ENCODE peak calls at places on chromosomes 13 and 19, in four cellular contexts. A is GM23338, U is PC-9, H is PC-3. G is an unnamed sample.

GRCh38 chr13:83815598-83815997 is 66.7 kb downstream of the SLITRK1 start:
- DNase-seq in A (peak; percentile 34), U (no peak), H (no peak), G (no peak)

GRCh38 chr19:5397804-5398692 is 57.2 kb upstream of the ZNRF4 start:
- DNase-seq in A (peak; percentile 94), U (no peak), H (peak; percentile 37), G (peak; percentile 49)

GRCh38 chr19:4301590-4302237 is 475 bp downstream of the TMIGD2 start:
- DNase-seq in A (no peak), U (no peak), H (no peak), G (no peak)

GRCh38 chr13:104008571-104009435 is 942.6 kb upstream of the SLC10A2 start:
- DNase-seq in A (no peak), U (no peak), H (peak; percentile 66), G (no peak)

GRCh38 chr13:113929628-113930615 is 44.0 kb downstream of the C13orf46 start:
- DNase-seq in A (peak; percentile 23), U (no peak), H (no peak), G (no peak)

GRCh38 chr13:106471957-106472543 is 63.4 kb downstream of the EFNB2 start:
- DNase-seq in A (peak; percentile 71), U (peak; percentile 99), H (peak; percentile 92), G (no peak)

GRCh38 chr19:9309974-9310446 is 372 bp upstream of the ZNF699 start:
- DNase-seq in A (peak; percentile 99), U (no peak), H (peak; percentile 97), G (peak; percentile 96)

GRCh38 chr13:52862358-52863206 is 14.1 kb upstream of the PCDH8 start:
- DNase-seq in A (peak; percentile 77), U (no peak), H (peak; percentile 15), G (peak; percentile 34)

GRCh38 chr19:10730932-10731331 is 13.1 kb downstream of the DNM2 start:
- DNase-seq in A (no peak), U (no peak), H (no peak), G (no peak)

GRCh38 chr13:26423634-26424033 is 133.8 kb upstream of the WASF3 start:
- DNase-seq in A (peak; percentile 32), U (no peak), H (no peak), G (no peak)

GRCh38 chr13:82330499-82330898 is 1551.8 kb downstream of the SLITRK1 start:
- DNase-seq in A (peak; percentile 65), U (no peak), H (peak; percentile 59), G (peak; percentile 29)

DNA sequence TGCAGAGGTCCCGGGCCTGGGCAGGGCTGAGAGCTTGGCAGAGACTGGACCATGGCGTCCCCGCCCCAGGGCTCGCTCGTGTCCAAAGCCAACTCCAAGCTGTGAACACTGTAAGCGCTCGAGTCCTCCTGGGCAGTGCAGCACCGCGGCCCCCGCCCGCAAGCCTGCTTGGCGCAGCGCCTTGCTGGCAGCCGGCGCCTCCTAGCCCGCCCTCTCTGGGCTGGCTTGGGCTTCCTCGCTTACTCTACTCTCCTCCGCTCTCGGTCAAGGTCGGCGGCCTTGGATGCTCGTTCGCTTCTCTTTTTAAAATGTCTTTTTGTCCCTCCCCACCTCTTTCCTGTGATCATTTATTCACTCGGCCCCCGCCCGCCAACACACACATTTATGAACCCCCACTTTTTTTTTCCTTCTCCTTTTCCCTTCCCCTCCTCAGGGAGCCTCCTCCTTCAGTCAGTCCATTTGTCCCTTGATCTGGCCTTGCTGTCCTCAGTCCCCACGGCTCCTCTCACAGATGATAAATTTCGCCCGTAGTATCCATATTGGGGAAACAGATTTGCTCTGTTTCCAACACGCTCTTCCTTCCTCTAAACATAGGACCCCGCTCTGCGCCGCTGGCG is 1.9 kb downstream of the GSX1 start:
- DNase-seq in A (peak; percentile 63), U (no peak), H (no peak), G (no peak)
- TF ChIP-seq EZH2 in A (peak; percentile 79), U (no peak), H (no peak), G (no peak)

GRCh38 chr19:56966225-56966696 is 125.7 kb upstream of the PEG3 start:
- DNase-seq in A (no peak), U (no peak), H (no peak), G (peak; percentile 29)

GRCh38 chr19:56972291-56972914 is 131.9 kb upstream of the PEG3 start:
- DNase-seq in A (no peak), U (no peak), H (no peak), G (no peak)

GRCh38 chr19:56971230-56971629 is 130.7 kb upstream of the PEG3 start:
- DNase-seq in A (no peak), U (no peak), H (no peak), G (peak; percentile 26)

GRCh38 chr19:56966697-56967299 is 126.3 kb upstream of the PEG3 start:
- DNase-seq in A (no peak), U (no peak), H (no peak), G (no peak)

DNA sequence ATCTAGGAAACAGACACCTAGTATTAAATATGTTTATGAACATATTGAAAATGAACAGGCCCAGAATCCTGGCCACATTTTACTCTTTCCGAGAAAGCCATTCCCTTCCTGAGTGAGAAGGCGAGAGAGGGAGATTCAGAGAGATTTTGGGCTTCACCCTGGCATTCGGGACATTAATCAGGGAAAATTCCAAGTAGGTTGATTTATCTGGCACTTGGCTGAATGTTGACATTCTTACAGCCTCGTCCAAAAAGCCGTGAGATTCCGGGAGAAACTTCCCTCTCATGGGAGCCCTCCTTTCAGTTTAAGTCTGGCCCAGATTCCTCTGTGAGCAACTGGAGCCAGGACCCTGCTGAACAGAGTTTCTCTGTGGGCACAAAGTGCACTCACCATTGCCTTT is 129.2 kb upstream of the PEG3 start:
- DNase-seq in A (no peak), U (no peak), H (no peak), G (peak; percentile 68)
- H3K4me3 ChIP-seq in A (no peak overlapping the region), U (no peak overlapping the region), H (no peak overlapping the region), G (no peak overlapping the region)

GRCh38 chr13:43319617-43320444 is 296.4 kb downstream of the DNAJC15 start:
- DNase-seq in A (peak; percentile 67), U (no peak), H (no peak), G (no peak)
- H3K27ac ChIP-seq in A (peak overlapping the region; percentile 70), U (no peak overlapping the region), H (no peak overlapping the region), G (no peak overlapping the region)

GRCh38 chr19:916645-917322 is 349 bp upstream of the KISS1R start:
- DNase-seq in A (peak; percentile 69), U (no peak), H (no peak), G (no peak)

GRCh38 chr19:918152-918437 is 962 bp downstream of the KISS1R start:
- DNase-seq in A (no peak), U (no peak), H (no peak), G (no peak)

GRCh38 chr19:918481-919156 is 1.5 kb downstream of the KISS1R start:
- DNase-seq in A (peak; percentile 74), U (no peak), H (peak; percentile 19), G (peak; percentile 56)

GRCh38 chr19:919157-920050 is 2.3 kb downstream of the KISS1R start:
- DNase-seq in A (peak; percentile 75), U (no peak), H (peak; percentile 38), G (peak; percentile 52)

DNA sequence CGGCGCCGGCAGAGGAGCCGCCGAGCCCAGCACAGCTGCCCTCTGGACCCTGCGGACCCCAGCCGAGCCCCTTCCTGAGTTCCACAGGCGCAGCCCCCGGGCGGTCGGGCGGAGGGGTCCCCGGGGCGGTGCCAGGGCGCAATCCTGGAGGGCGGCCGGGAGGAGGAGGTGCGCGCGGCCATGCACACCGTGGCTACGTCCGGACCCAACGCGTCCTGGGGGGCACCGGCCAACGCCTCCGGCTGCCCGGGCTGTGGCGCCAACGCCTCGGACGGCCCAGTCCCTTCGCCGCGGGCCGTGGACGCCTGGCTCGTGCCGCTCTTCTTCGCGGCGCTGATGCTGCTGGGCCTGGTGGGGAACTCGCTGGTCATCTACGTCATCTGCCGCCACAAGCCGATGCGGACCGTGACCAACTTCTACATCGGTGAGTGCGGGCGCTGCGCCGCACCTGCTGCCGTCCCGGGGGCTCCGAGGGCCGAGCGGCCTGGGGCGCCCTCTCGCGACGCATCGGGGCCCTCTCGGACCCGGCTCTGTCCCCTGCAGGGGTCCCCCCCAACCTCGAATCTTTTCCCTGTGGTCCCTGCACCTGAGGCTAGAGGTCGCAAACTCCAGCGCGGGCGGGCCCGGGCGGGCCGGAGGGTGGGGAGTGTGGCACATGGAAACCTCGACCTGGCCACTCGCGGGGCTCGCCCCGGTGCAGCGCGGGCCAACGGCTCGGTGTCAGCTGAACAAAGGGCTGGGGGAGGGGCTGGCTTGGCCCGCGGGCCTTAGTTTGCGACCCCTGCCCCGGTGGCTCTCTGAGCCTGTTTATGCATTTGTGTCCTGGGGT is at the start of gene KISS1R:
- DNase-seq in A (peak; percentile 93), U (no peak), H (peak; percentile 23), G (peak; percentile 50)
- TF ChIP-seq EZH2 in A (peak; percentile 12), U (no peak), H (no peak), G (no peak)

DNA sequence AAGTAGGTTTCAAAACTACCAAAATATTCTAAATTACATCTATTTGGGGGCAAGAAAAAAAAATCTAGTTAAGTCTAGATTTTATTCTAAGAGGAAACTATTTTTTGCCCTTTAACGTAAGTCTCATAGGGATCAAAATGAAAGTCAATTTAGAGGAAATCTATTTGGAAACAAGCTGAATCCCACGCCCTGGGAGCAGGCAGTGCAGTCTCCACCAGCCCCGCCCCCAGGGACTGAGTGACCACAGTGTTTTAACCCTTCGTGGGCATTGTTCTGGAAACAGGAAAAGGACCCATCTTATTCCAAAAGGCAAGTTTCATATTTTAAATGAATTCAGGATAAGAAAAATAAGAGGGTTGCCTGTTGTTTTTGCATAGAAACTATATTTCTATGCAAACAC is 209.7 kb downstream of the SPRY2 start:
- DNase-seq in A (peak; percentile 60), U (peak; percentile 41), H (peak; percentile 47), G (peak; percentile 60)
- H3K4me3 ChIP-seq in A (no peak overlapping the region), U (no peak overlapping the region), H (peak overlapping the region; percentile 69), G (no peak overlapping the region)

GRCh38 chr19:6611441-6611852 is 20.5 kb upstream of the CD70 start:
- DNase-seq in A (no peak), U (no peak), H (peak; percentile 68), G (no peak)
- H3K27ac ChIP-seq in A (no peak overlapping the region), U (peak overlapping the region; percentile 63), H (peak overlapping the region; percentile 92), G (no peak overlapping the region)

DNA sequence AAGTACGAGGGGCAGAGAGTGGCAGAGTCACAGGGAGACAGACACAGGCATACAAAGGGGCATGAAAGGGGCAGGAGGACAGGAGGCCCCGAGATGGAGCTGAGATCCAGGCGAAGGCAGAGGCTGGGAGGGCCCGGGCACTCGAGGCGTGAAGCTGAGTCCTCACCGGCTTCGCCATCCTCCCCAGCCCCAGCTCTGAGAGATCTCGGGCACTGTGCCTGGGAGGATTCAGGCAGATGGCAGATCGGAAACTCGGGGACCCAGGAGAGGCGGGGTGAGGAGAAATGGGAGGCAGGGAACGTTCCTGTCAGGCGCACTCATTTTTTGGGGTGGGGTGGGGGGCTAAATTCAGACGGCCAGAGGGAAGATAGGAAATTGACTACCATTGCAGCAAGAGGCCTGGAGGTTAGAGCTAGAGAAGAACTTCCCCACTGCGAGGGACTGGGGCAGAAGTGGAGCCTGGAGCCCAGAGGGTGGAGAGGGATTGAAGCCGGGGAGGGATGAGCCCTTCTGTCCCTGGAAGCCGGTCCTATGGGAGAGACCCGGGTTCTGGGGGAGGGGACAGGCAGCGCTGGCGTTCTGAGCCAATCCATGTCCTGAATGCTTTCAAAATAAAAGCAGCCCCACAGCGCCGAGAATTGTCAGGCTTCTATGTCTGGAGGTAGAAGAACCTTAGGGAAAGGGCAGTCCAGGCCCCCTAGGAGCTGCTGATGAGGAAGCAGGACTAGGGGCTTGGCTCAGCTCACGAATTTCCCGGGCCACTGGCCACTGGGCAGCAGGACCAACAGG is 12.6 kb downstream of the LRRC4B start:
- DNase-seq in A (peak; percentile 91), U (no peak), H (no peak), G (no peak)
- TF ChIP-seq EZH2 in A (no peak), U (no peak), H (no peak), G (no peak)